ENCODE peak calls at places on chromosomes 7 and 10, in ten cellular contexts. One of them, this sample, is unnamed.

GRCh38 chr10:3761111-3761686 is 23.8 kb downstream of the KLF6 start:
- DNase-seq in stimulated activated CD4-positive, alpha-beta T cell treated with anti-CD3 and anti-CD28 coated beads, TNF-alpha, amount 100 ng/mL, for 24 hours: no peak
- DNase-seq in CD4-positive, alpha-beta T cell: no peak
- DNase-seq in NCI-H748 treated with DMSO at 0.1 percent for 48 hours: no peak
- DNase-seq in ACHN: peak
- DNase-seq in Daoy: no peak
- DNase-seq in activated T-helper 1 cell treated with anti-CD3 and anti-CD28 coated beads, Interleukin-12 subunit alpha, Interleukin-12 subunit beta, Interleukin-2, Interleukin-4 antibody, amounts not matched to agents 30 ng/mL and 10 ng/mL and 1 ng/mL, durations not matched to agents 14 hours and 24 hours and 36 hours: no peak
- DNase-seq in ELF-1: no peak
- DNase-seq in T-helper 22 cell: no peak
- DNase-seq in GM12891: no peak
- DNase-seq in this sample: no peak

GRCh38 chr7:123783820-123784219 is 35.0 kb upstream of the WASL start:
- DNase-seq in Daoy: no peak
- DNase-seq in activated T-helper 1 cell treated with anti-CD3 and anti-CD28 coated beads, Interleukin-12 subunit alpha, Interleukin-12 subunit beta, Interleukin-2, Interleukin-4 antibody, amounts not matched to agents 30 ng/mL and 10 ng/mL and 1 ng/mL, durations not matched to agents 14 hours and 24 hours and 36 hours: no peak
- DNase-seq in T-helper 22 cell: no peak
- DNase-seq in CD4-positive, alpha-beta T cell: no peak
- DNase-seq in stimulated activated CD4-positive, alpha-beta T cell treated with anti-CD3 and anti-CD28 coated beads, TNF-alpha, amount 100 ng/mL, for 24 hours: no peak
- DNase-seq in ACHN: no peak
- DNase-seq in ELF-1: no peak
- DNase-seq in NCI-H748 treated with DMSO at 0.1 percent for 48 hours: no peak
- DNase-seq in GM12891: no peak
- DNase-seq in this sample: no peak

GRCh38 chr7:516606-517456 is 2.8 kb downstream of the PDGFA start:
- DNase-seq in activated T-helper 1 cell treated with anti-CD3 and anti-CD28 coated beads, Interleukin-12 subunit alpha, Interleukin-12 subunit beta, Interleukin-2, Interleukin-4 antibody, amounts not matched to agents 30 ng/mL and 10 ng/mL and 1 ng/mL, durations not matched to agents 14 hours and 24 hours and 36 hours: no peak
- DNase-seq in ELF-1: peak
- DNase-seq in Daoy: peak
- DNase-seq in GM12891: no peak
- DNase-seq in ACHN: peak
- DNase-seq in stimulated activated CD4-positive, alpha-beta T cell treated with anti-CD3 and anti-CD28 coated beads, TNF-alpha, amount 100 ng/mL, for 24 hours: no peak
- DNase-seq in T-helper 22 cell: no peak
- DNase-seq in NCI-H748 treated with DMSO at 0.1 percent for 48 hours: no peak
- DNase-seq in CD4-positive, alpha-beta T cell: no peak
- DNase-seq in this sample: peak

GRCh38 chr10:98332623-98333269 is 64.8 kb upstream of the LOXL4 start:
- DNase-seq in ELF-1: no peak
- DNase-seq in CD4-positive, alpha-beta T cell: no peak
- DNase-seq in T-helper 22 cell: no peak
- DNase-seq in activated T-helper 1 cell treated with anti-CD3 and anti-CD28 coated beads, Interleukin-12 subunit alpha, Interleukin-12 subunit beta, Interleukin-2, Interleukin-4 antibody, amounts not matched to agents 30 ng/mL and 10 ng/mL and 1 ng/mL, durations not matched to agents 14 hours and 24 hours and 36 hours: no peak
- DNase-seq in Daoy: no peak
- DNase-seq in stimulated activated CD4-positive, alpha-beta T cell treated with anti-CD3 and anti-CD28 coated beads, TNF-alpha, amount 100 ng/mL, for 24 hours: no peak
- DNase-seq in ACHN: no peak
- DNase-seq in NCI-H748 treated with DMSO at 0.1 percent for 48 hours: no peak
- DNase-seq in GM12891: no peak
- DNase-seq in this sample: no peak

GRCh38 chr10:53315709-53316108 is 543.1 kb upstream of the MBL2 start:
- DNase-seq in ELF-1: no peak
- DNase-seq in activated T-helper 1 cell treated with anti-CD3 and anti-CD28 coated beads, Interleukin-12 subunit alpha, Interleukin-12 subunit beta, Interleukin-2, Interleukin-4 antibody, amounts not matched to agents 30 ng/mL and 10 ng/mL and 1 ng/mL, durations not matched to agents 14 hours and 24 hours and 36 hours: no peak
- DNase-seq in stimulated activated CD4-positive, alpha-beta T cell treated with anti-CD3 and anti-CD28 coated beads, TNF-alpha, amount 100 ng/mL, for 24 hours: no peak
- DNase-seq in Daoy: no peak
- DNase-seq in NCI-H748 treated with DMSO at 0.1 percent for 48 hours: no peak
- DNase-seq in T-helper 22 cell: no peak
- DNase-seq in GM12891: no peak
- DNase-seq in CD4-positive, alpha-beta T cell: no peak
- DNase-seq in ACHN: peak
- DNase-seq in this sample: no peak

GRCh38 chr7:4103352-4104091 is 578.6 kb upstream of the FOXK1 start:
- DNase-seq in ACHN: peak
- DNase-seq in stimulated activated CD4-positive, alpha-beta T cell treated with anti-CD3 and anti-CD28 coated beads, TNF-alpha, amount 100 ng/mL, for 24 hours: no peak
- DNase-seq in NCI-H748 treated with DMSO at 0.1 percent for 48 hours: no peak
- DNase-seq in CD4-positive, alpha-beta T cell: no peak
- DNase-seq in ELF-1: peak
- DNase-seq in T-helper 22 cell: no peak
- DNase-seq in GM12891: no peak
- DNase-seq in Daoy: peak
- DNase-seq in activated T-helper 1 cell treated with anti-CD3 and anti-CD28 coated beads, Interleukin-12 subunit alpha, Interleukin-12 subunit beta, Interleukin-2, Interleukin-4 antibody, amounts not matched to agents 30 ng/mL and 10 ng/mL and 1 ng/mL, durations not matched to agents 14 hours and 24 hours and 36 hours: no peak
- DNase-seq in this sample: no peak

GRCh38 chr7:138797715-138798320 is at the start of the genes ATP6V0A4 and TMEM213:
- DNase-seq in ELF-1: peak
- DNase-seq in T-helper 22 cell: no peak
- DNase-seq in Daoy: no peak
- DNase-seq in activated T-helper 1 cell treated with anti-CD3 and anti-CD28 coated beads, Interleukin-12 subunit alpha, Interleukin-12 subunit beta, Interleukin-2, Interleukin-4 antibody, amounts not matched to agents 30 ng/mL and 10 ng/mL and 1 ng/mL, durations not matched to agents 14 hours and 24 hours and 36 hours: no peak
- DNase-seq in NCI-H748 treated with DMSO at 0.1 percent for 48 hours: no peak
- DNase-seq in ACHN: no peak
- DNase-seq in CD4-positive, alpha-beta T cell: no peak
- DNase-seq in GM12891: no peak
- DNase-seq in stimulated activated CD4-positive, alpha-beta T cell treated with anti-CD3 and anti-CD28 coated beads, TNF-alpha, amount 100 ng/mL, for 24 hours: no peak
- DNase-seq in this sample: no peak

GRCh38 chr7:121547341-121548092 is 151.4 kb upstream of the FAM3C start:
- DNase-seq in NCI-H748 treated with DMSO at 0.1 percent for 48 hours: peak
- DNase-seq in ELF-1: no peak
- DNase-seq in activated T-helper 1 cell treated with anti-CD3 and anti-CD28 coated beads, Interleukin-12 subunit alpha, Interleukin-12 subunit beta, Interleukin-2, Interleukin-4 antibody, amounts not matched to agents 30 ng/mL and 10 ng/mL and 1 ng/mL, durations not matched to agents 14 hours and 24 hours and 36 hours: no peak
- DNase-seq in Daoy: peak
- DNase-seq in ACHN: peak
- DNase-seq in stimulated activated CD4-positive, alpha-beta T cell treated with anti-CD3 and anti-CD28 coated beads, TNF-alpha, amount 100 ng/mL, for 24 hours: no peak
- DNase-seq in CD4-positive, alpha-beta T cell: no peak
- DNase-seq in T-helper 22 cell: no peak
- DNase-seq in GM12891: peak
- DNase-seq in this sample: peak